ENCODE peak calls at places on chromosome 4, in seven cellular contexts. T is Panc1, S is HepG2, R is spleen, N is endothelial cell of umbilical vein, P is breast epithelium, Q is GM12878. J is an unnamed sample.
A peak's percentile ranks its signal among the peaks of the same experiment; 100 is the strongest.

GRCh38 chr4:157172011-157172410 is 48.5 kb upstream of the GRIA2 start:
- DNase-seq in T (no peak), S (no peak), R (no peak), N (peak; percentile 22), P (no peak), Q (no peak), J (no peak)

GRCh38 chr4:138178566-138178965 is 63.6 kb downstream of the SLC7A11 start:
- DNase-seq in T (no peak), S (no peak), R (no peak), N (peak; percentile 84), P (no peak), Q (no peak), J (no peak)

GRCh38 chr4:146132445-146132844 is 43.1 kb upstream of the LSM6 start:
- DNase-seq in T (no peak), S (no peak), R (no peak), N (no peak), P (no peak), Q (peak; percentile 70), J (no peak)

GRCh38 chr4:90183254-90183653 is 56.1 kb downstream of the CCSER1 start:
- DNase-seq in T (no peak), S (no peak), R (no peak), N (no peak), P (no peak), Q (no peak), J (no peak)

GRCh38 chr4:56434599-56435000 is 815 bp downstream of the PPAT start:
- DNase-seq in T (no peak), S (no peak), R (no peak), N (peak; percentile 72), P (no peak), Q (no peak), J (no peak)

GRCh38 chr4:176193898-176194297 is 1.5 kb downstream of the SPATA4 start:
- DNase-seq in T (peak; percentile 69), S (no peak), R (no peak), N (peak; percentile 43), P (no peak), Q (no peak), J (no peak)

GRCh38 chr4:183011213-183011907 is 87.7 kb upstream of the WWC2 start:
- DNase-seq in T (no peak), S (no peak), R (no peak), N (no peak), P (no peak), Q (no peak), J (no peak)

GRCh38 chr4:61992351-61992750 is 792.2 kb downstream of the ADGRL3 start:
- DNase-seq in T (no peak), S (no peak), R (no peak), N (no peak), P (no peak), Q (no peak), J (no peak)

GRCh38 chr4:156495836-156496235 is 475.8 kb downstream of the PDGFC start:
- DNase-seq in T (no peak), S (no peak), R (no peak), N (no peak), P (no peak), Q (no peak), J (no peak)

GRCh38 chr4:140223056-140223810 is 69.2 kb upstream of the MAML3 start:
- DNase-seq in T (no peak), S (no peak), R (no peak), N (peak; percentile 80), P (no peak), Q (no peak), J (no peak)

GRCh38 chr4:84952004-84952403 is 14.5 kb downstream of the WDFY3 start:
- DNase-seq in T (peak; percentile 18), S (peak; percentile 62), R (no peak), N (peak; percentile 21), P (no peak), Q (no peak), J (no peak)

GRCh38 chr4:144353240-144353639 is 212.7 kb upstream of the GYPA start:
- DNase-seq in T (no peak), S (no peak), R (no peak), N (no peak), P (no peak), Q (no peak), J (no peak)

GRCh38 chr4:88033309-88033708 is 25.9 kb downstream of the PKD2 start:
- DNase-seq in T (peak; percentile 18), S (peak; percentile 71), R (no peak), N (peak; percentile 69), P (no peak), Q (no peak), J (peak; percentile 54)

GRCh38 chr4:104493071-104493831 is 1.4 kb downstream of the CXXC4 start:
- DNase-seq in T (no peak), S (no peak), R (no peak), N (no peak), P (no peak), Q (no peak), J (peak; percentile 4)

GRCh38 chr4:125390727-125391126 is 76.0 kb downstream of the FAT4 start:
- DNase-seq in T (no peak), S (no peak), R (no peak), N (no peak), P (no peak), Q (no peak), J (no peak)

GRCh38 chr4:78032446-78032845 is 24.7 kb upstream of the FRAS1 start:
- DNase-seq in T (no peak), S (no peak), R (no peak), N (no peak), P (no peak), Q (no peak), J (peak; percentile 34)

GRCh38 chr4:41365726-41366125 is 109.0 kb downstream of the UCHL1 start:
- DNase-seq in T (no peak), S (no peak), R (peak; percentile 33), N (no peak), P (no peak), Q (no peak), J (no peak)

GRCh38 chr4:41364871-41365270 is 108.1 kb downstream of the UCHL1 start:
- DNase-seq in T (no peak), S (no peak), R (no peak), N (no peak), P (no peak), Q (no peak), J (no peak)

GRCh38 chr4:41362647-41363383 is 106.1 kb downstream of the UCHL1 start:
- DNase-seq in T (no peak), S (no peak), R (peak; percentile 51), N (no peak), P (no peak), Q (no peak), J (no peak)

GRCh38 chr4:41361831-41362646 is 105.3 kb downstream of the UCHL1 start:
- DNase-seq in T (no peak), S (no peak), R (no peak), N (peak; percentile 47), P (no peak), Q (no peak), J (peak; percentile 39)

DNA sequence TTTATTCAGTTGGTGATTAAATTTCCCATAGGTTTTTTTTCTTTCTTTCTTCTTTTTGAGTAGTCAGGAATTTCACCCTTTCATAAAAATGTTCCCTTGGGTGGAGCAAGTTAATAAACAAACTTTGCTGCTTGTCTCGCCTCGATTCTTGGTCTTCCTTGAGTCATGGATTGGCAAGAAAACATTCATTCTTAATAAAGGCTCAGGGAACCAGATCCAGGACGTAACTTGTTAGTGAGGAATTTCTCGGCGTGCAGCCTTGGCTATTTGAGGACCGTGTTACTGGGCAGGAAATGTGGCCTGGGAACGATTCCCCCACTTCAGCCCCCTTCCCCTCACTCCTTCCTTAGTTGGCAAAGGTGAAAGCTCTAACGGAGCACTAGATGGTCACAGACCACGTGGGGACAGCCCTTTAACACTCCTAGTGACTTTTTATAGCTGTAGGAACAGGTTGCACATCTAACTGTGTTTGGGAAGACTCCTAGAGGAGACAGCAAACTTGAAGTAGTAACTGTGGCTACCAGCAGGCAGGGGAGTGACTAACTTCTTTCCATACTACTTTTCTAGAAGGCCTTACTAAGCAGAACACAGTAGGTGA is 106.8 kb downstream of the UCHL1 start:
- DNase-seq in T (no peak), S (no peak), R (peak; percentile 51), N (peak; percentile 83), P (no peak), Q (no peak), J (no peak)
- H3K4me3 ChIP-seq in T (no peak overlapping the region), S (no peak overlapping the region), R (no peak overlapping the region), N (no peak overlapping the region), P (no peak overlapping the region), Q (no peak overlapping the region), J (no peak overlapping the region)

DNA sequence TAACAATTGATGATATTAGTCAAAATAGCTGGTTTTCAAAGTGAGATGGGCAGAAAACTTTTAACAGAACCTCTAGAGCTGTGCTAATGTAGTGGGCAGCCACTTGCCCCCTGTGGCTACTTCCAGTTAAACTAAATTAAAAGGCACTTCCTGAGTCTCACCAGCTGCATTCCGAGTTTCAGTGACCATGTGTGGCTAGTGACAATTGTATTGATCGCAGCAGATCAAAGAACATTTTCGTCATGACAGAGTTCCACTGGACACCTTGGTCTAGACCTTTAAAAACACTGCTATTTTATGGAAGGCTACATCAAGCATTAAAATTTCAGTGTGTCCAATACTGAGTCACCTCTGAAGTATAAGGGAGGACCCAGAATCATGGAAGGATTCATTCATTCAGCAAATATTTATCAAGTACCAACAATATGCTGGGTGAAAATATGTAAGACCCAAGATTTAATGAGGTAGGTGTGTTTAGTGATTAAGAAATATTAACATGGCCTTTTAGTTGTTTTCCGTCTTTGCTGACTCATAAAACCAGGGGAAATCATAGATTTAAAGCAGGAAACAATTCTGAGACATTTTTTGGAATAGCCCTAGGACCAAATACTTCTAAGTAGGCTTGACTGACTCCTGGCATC is 5.1 kb upstream of the FAT1 start:
- DNase-seq in T (no peak), S (peak; percentile 86), R (no peak), N (no peak), P (no peak), Q (no peak), J (no peak)
- TF ChIP-seq POLR2AphosphoS5 in T (no peak), S (no peak), R (no peak), N (no peak), P (no peak), Q (no peak), J (no peak)

GRCh38 chr4:94641702-94642560 is 115.8 kb upstream of the BMPR1B start:
- DNase-seq in T (no peak), S (peak; percentile 10), R (no peak), N (peak; percentile 69), P (no peak), Q (no peak), J (no peak)
- TF ChIP-seq CTCF in T (no peak), S (no peak), R (no peak), N (no peak), P (no peak), Q (no peak), J (no peak)

DNA sequence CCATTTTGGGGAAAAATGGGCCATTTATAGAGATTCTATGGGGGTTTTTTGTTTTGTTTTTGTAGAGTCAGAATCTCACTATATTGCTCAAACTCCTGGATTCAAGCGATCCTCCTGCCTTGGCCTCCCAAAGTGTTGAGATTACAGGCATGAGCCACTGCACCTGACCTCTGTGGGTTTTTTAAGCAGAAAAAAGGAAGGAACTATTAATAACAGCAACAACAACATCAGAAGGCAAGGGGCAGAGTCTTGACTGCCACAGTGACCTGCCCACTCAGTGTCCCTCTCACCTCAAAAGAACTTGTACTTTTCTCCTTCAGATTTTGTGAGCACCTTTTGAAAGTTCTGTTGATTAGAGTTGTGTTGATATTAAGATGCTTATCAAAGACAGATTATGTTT is 48.1 kb downstream of the FNIP2 start:
- DNase-seq in T (no peak), S (no peak), R (no peak), N (no peak), P (no peak), Q (no peak), J (no peak)
- H3K4me3 ChIP-seq in T (no peak overlapping the region), S (no peak overlapping the region), R (no peak overlapping the region), N (no peak overlapping the region), P (no peak overlapping the region), Q (no peak overlapping the region), J (no peak overlapping the region)

GRCh38 chr4:6200011-6200921 is at the start of gene JAKMIP1:
- DNase-seq in T (no peak), S (peak; percentile 25), R (peak; percentile 89), N (peak; percentile 38), P (no peak), Q (no peak), J (peak; percentile 99)
- TF ChIP-seq POLR2AphosphoS5 in T (no peak), S (no peak), R (peak; percentile 5), N (no peak), P (no peak), Q (peak; percentile 3), J (no peak)